ENCODE peak calls at places on chromosomes 12 and 14, in four cellular contexts. B is SK-N-SH, F is GM12878, S is HCT116. E is an unnamed sample.
A peak's percentile ranks its signal among the peaks of the same experiment; 100 is the strongest.

GRCh38 chr14:89720741-89721315 is 233.7 kb downstream of the EFCAB11 start:
- DNase-seq in F (peak; percentile 50), S (no peak), B (peak; percentile 18), E (peak; percentile 35)

GRCh38 chr14:97028382-97028781 is 231.2 kb downstream of the VRK1 start:
- DNase-seq in S (no peak), F (no peak), B (no peak), E (no peak)

GRCh38 chr12:116358850-116359761 is 81.6 kb upstream of the MED13L start:
- DNase-seq in F (no peak), B (peak; percentile 84), S (peak; percentile 82), E (peak; percentile 98)

GRCh38 chr12:3171195-3171591 is 94.0 kb downstream of the TSPAN9 start:
- DNase-seq in F (no peak), S (no peak), B (no peak), E (no peak)

GRCh38 chr14:21525571-21525970 is 575 bp downstream of the SALL2 start:
- DNase-seq in F (no peak), S (no peak), B (peak; percentile 61), E (no peak)

GRCh38 chr12:90978117-90978770 is 23.3 kb upstream of the CCER1 start:
- DNase-seq in B (peak; percentile 32), S (peak; percentile 43), F (peak; percentile 11), E (no peak)

GRCh38 chr12:50961708-50962107 is 9.4 kb downstream of the HIGD1C start:
- DNase-seq in F (no peak), B (no peak), S (no peak), E (no peak)

GRCh38 chr12:90028620-90029051 is 320.0 kb upstream of the ATP2B1 start:
- DNase-seq in S (no peak), F (no peak), B (peak; percentile 12), E (no peak)

GRCh38 chr14:75048101-75048500 is 3.2 kb downstream of the MLH3 start:
- DNase-seq in B (no peak), F (no peak), S (no peak), E (no peak)

GRCh38 chr14:76729195-76729594 is 32.1 kb upstream of the VASH1 start:
- DNase-seq in F (no peak), B (no peak), S (no peak), E (no peak)

GRCh38 chr12:26135010-26135420 is 10.2 kb upstream of the BHLHE41 start:
- DNase-seq in B (no peak), F (no peak), S (no peak), E (peak; percentile 60)

GRCh38 chr12:93979189-93979588 is 169.2 kb upstream of the PLXNC1 start:
- DNase-seq in B (no peak), S (peak; percentile 28), F (peak; percentile 8), E (peak; percentile 35)

GRCh38 chr14:68890173-68890931 is 88.8 kb downstream of the ACTN1 start:
- DNase-seq in S (no peak), F (no peak), B (no peak), E (no peak)

GRCh38 chr14:65229431-65230286 is 127.3 kb upstream of the MAX start:
- DNase-seq in B (peak; percentile 59), F (no peak), S (no peak), E (peak; percentile 51)
- H3K4me3 ChIP-seq in B (peak overlapping the region; percentile 43), F (peak overlapping the region; percentile 26), S (peak overlapping the region; percentile 13), E (peak overlapping the region; percentile 27)

GRCh38 chr14:24335461-24336146 is 733 bp upstream of the ADCY4 start:
- DNase-seq in F (no peak), S (no peak), B (peak; percentile 32), E (no peak)
- H3K27ac ChIP-seq in F (no peak overlapping the region), S (no peak overlapping the region), B (no peak overlapping the region), E (peak overlapping the region; percentile 81)

GRCh38 chr12:45939759-45940158 is 50.6 kb downstream of the SCAF11 start:
- DNase-seq in B (no peak), S (no peak), F (no peak), E (no peak)

GRCh38 chr12:45946435-45946834 is 43.9 kb downstream of the SCAF11 start:
- DNase-seq in F (no peak), S (no peak), B (no peak), E (no peak)

GRCh38 chr12:45948546-45948945 is 41.8 kb downstream of the SCAF11 start:
- DNase-seq in F (no peak), B (no peak), S (no peak), E (no peak)

GRCh38 chr12:45944771-45945170 is 45.6 kb downstream of the SCAF11 start:
- DNase-seq in S (no peak), B (no peak), F (no peak), E (no peak)
- TF ChIP-seq POLR2AphosphoS5 in S (no peak), B (no peak), F (no peak), E (no peak)

GRCh38 chr14:73252491-73253322 is 15.4 kb downstream of the PAPLN start:
- DNase-seq in S (no peak), F (no peak), B (no peak), E (no peak)
- H3K4me3 ChIP-seq in S (no peak overlapping the region), F (no peak overlapping the region), B (no peak overlapping the region), E (no peak overlapping the region)

GRCh38 chr14:91145396-91146160 is 31.7 kb downstream of the DGLUCY start:
- DNase-seq in F (no peak), B (no peak), S (no peak), E (no peak)
- H3K27ac ChIP-seq in F (no peak overlapping the region), B (no peak overlapping the region), S (no peak overlapping the region), E (no peak overlapping the region)

GRCh38 chr12:55899035-55899434 is 28.7 kb downstream of the PYM1 start:
- DNase-seq in S (no peak), F (no peak), B (no peak), E (no peak)
- TF ChIP-seq POLR2AphosphoS5 in S (no peak), F (no peak), B (no peak), E (no peak)

DNA sequence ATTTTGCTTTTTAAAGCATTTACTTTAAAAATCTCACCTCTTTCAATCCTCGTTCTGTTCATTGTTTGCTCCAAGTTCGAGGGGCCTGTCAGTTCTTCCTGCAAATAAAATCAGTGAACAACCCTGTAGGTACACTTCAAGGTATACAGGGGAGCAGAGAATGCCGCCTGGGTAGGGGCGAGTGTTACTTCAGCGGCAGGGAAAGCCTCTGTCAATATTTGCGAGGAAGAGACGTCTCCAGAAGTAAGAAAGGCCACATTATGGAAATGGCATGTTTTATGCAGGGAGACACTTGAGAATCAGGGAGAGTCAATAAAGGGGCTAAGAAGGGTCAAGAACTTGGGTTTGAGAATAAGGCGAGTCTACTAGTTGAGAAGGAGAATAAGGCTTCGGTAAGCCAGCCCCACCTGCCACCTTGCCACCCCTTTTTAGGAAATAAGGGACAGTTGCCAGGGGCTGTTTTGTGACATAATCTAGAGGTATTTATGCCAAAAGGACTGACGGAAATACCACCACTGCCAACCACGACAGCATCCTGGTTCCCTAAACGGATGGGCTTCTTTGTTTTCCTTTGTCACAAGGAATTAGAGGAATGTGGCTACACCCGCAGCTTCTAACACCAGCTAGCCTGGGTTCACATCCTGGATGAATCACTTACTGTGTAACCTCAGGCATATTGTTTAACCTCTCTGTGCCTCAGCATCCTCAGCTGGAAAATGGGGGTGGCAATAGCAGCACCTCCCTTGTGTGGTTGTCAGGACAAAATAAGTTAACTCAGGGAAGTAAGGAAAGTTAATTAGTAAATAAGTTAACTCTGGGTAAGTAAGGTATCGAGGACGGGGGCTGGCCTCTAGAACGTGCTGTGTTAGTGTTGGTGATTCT is 67.7 kb downstream of the EID3 start:
- DNase-seq in B (no peak), S (no peak), F (no peak), E (no peak)
- H3K4me3 ChIP-seq in B (no peak overlapping the region), S (no peak overlapping the region), F (no peak overlapping the region), E (no peak overlapping the region)

GRCh38 chr12:54416908-54417603 is 2.0 kb downstream of the ITGA5 start:
- DNase-seq in B (no peak), F (no peak), S (no peak), E (no peak)
- H3K27ac ChIP-seq in B (no peak overlapping the region), F (no peak overlapping the region), S (no peak overlapping the region), E (peak overlapping the region; percentile 31)

DNA sequence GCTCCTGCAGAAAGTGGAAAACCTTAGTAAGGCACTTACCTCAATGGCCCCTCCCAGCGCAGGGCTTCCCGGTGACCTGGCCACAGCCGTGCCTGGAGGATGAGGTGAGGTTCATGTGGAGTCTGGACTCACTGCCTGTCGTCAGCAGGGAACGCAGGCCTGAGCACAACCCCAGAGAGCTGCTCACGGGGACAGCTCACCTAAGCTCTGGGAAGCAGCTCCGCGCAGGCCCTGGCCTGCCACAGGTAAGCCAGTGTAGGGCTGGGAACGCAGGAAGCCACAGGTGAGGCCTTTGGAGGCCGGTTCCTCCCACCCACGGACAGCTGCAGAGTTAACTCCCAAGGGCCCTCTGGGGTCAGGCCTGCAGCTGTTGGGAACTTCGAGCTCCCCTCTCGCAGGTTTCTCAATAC is 32.8 kb downstream of the ANAPC7 start:
- DNase-seq in F (no peak), B (no peak), S (no peak), E (no peak)
- TF ChIP-seq POLR2AphosphoS5 in F (no peak), B (no peak), S (no peak), E (no peak)

GRCh38 chr14:79279645-79280399 is 931.5 kb downstream of the DIO2 start:
- DNase-seq in B (peak; percentile 8), F (no peak), S (no peak), E (peak; percentile 25)
- H3K4me3 ChIP-seq in B (peak overlapping the region; percentile 75), F (no peak overlapping the region), S (no peak overlapping the region), E (peak overlapping the region; percentile 59)

E was measured in stomach.